ENCODE peak calls at places on chromosomes 12 and 14, in four cellular contexts. I, P, L and B are unnamed samples.

GRCh38 chr12:6691473-6691872 is 2.3 kb upstream of the ZNF384 start:
- DNase-seq in I (no peak), P (peak), L (peak), B (no peak)

GRCh38 chr12:103028881-103029280 is 71.4 kb downstream of the ASCL1 start:
- DNase-seq in P (no peak), I (no peak), L (no peak), B (no peak)

GRCh38 chr12:55068416-55069010 is 48.7 kb downstream of the NEUROD4 start:
- DNase-seq in L (peak), P (peak), I (no peak), B (peak)

GRCh38 chr12:81863406-81863805 is 104.3 kb upstream of the PPFIA2 start:
- DNase-seq in L (no peak), P (peak), I (no peak), B (no peak)

GRCh38 chr12:76043377-76043776 is 11.8 kb upstream of the PHLDA1 start:
- DNase-seq in I (no peak), P (no peak), L (no peak), B (no peak)

GRCh38 chr12:57157588-57158173 is 10.3 kb upstream of the LRP1-AS start:
- DNase-seq in L (no peak), I (no peak), P (no peak), B (no peak)

GRCh38 chr14:82694820-82695219 is 1161.2 kb upstream of the SEL1L start:
- DNase-seq in I (no peak), P (no peak), L (no peak), B (no peak)

GRCh38 chr12:128685903-128686475 is 137.8 kb downstream of the SLC15A4 start:
- DNase-seq in P (no peak), L (no peak), I (no peak), B (no peak)

GRCh38 chr14:102986810-102987579 is 64.5 kb downstream of the AMN start:
- DNase-seq in L (peak), P (peak), I (no peak), B (no peak)

GRCh38 chr14:63475761-63476160 is 67.4 kb downstream of the PPP2R5E start:
- DNase-seq in P (no peak), I (no peak), L (no peak), B (no peak)

GRCh38 chr14:52690983-52691760 is 4.2 kb downstream of the ERO1A start:
- DNase-seq in L (no peak), I (no peak), P (no peak), B (no peak)

GRCh38 chr12:83365317-83365716 is 678.6 kb downstream of the TMTC2 start:
- DNase-seq in I (no peak), L (no peak), P (no peak), B (no peak)

GRCh38 chr12:66066071-66066928 is 64.2 kb downstream of the LLPH start:
- DNase-seq in P (peak), I (no peak), L (peak), B (no peak)

GRCh38 chr14:65238456-65238855 is 136.1 kb upstream of the MAX start:
- DNase-seq in I (no peak), P (peak), L (peak), B (no peak)

GRCh38 chr14:80465541-80466220 is 254.4 kb upstream of the DIO2 start:
- DNase-seq in L (no peak), I (no peak), P (no peak), B (no peak)

GRCh38 chr12:122732611-122733010 is 2.0 kb upstream of the HCAR1 start:
- DNase-seq in P (no peak), I (no peak), L (no peak), B (no peak)

GRCh38 chr12:111398530-111398929 is 7.2 kb upstream of the SH2B3 start:
- DNase-seq in I (no peak), P (no peak), L (no peak), B (no peak)

GRCh38 chr12:68529466-68529865 is 81.2 kb upstream of the RAP1B start:
- DNase-seq in L (peak), I (no peak), P (no peak), B (no peak)

GRCh38 chr12:3461391-3461790 is 29.6 kb upstream of the PRMT8 start:
- DNase-seq in I (no peak), P (no peak), L (no peak), B (no peak)

GRCh38 chr12:19440916-19441315 is 1.6 kb downstream of the AEBP2 start:
- DNase-seq in I (no peak), L (no peak), P (no peak), B (no peak)

GRCh38 chr14:55241673-55242072 is 29.5 kb upstream of the FBXO34 start:
- DNase-seq in P (no peak), I (no peak), L (no peak), B (no peak)

GRCh38 chr12:1797011-1797901 is 23.1 kb upstream of the LRTM2 start:
- DNase-seq in L (peak), I (peak), P (no peak), B (peak)

GRCh38 chr14:37403656-37404055 is 191.4 kb downstream of the FOXA1 start:
- DNase-seq in L (no peak), P (no peak), I (no peak), B (no peak)

GRCh38 chr14:101689039-101689501 is 72.4 kb upstream of the PPP2R5C start:
- DNase-seq in I (no peak), L (no peak), P (no peak), B (no peak)

GRCh38 chr14:60175255-60175902 is 10.2 kb upstream of the DHRS7 start:
- DNase-seq in L (no peak), I (no peak), P (no peak), B (no peak)

GRCh38 chr14:67881225-67881624 is 61.6 kb downstream of the RAD51B start:
- DNase-seq in I (no peak), P (no peak), L (no peak), B (no peak)

GRCh38 chr12:51852404-51853137 is 4.1 kb upstream of the FIGNL2 start:
- DNase-seq in P (no peak), I (no peak), L (peak), B (no peak)

GRCh38 chr14:72679591-72680151 is 214.2 kb downstream of the DPF3 start:
- DNase-seq in I (no peak), P (no peak), L (no peak), B (no peak)

GRCh38 chr12:131831635-131832041 is 3.4 kb downstream of the MMP17 start:
- DNase-seq in P (no peak), I (peak), L (peak), B (no peak)

GRCh38 chr12:130286741-130287140 is 50.9 kb upstream of the PIWIL1 start:
- DNase-seq in P (no peak), L (no peak), I (no peak), B (no peak)

GRCh38 chr12:130288201-130288600 is 49.5 kb upstream of the PIWIL1 start:
- DNase-seq in I (no peak), P (no peak), L (no peak), B (no peak)

GRCh38 chr12:130286041-130286440 is 51.6 kb upstream of the PIWIL1 start:
- DNase-seq in I (no peak), P (no peak), L (no peak), B (no peak)

DNA sequence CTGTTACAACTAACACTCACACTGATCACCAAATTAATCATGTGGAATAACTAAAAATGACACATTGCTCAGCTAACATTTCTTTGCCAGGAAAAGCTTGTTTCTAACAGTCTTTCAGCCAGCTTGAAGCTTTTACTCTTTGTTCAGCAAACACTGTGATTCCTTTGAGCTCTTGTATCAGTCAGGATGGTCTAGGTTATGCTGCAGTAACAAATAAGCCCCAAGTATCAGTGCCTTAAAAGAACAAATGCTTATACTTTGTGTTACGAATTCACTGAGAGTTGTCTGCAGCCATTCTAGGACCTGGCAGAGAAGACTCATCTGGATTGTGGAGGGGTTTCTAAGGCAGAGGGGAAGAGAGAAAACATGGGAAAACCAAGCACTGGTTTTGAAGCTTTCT is 47.6 kb upstream of the PIWIL1 start:
- DNase-seq in I (no peak), L (no peak), P (no peak), B (no peak)
- TF ChIP-seq CTCF in I (no peak), L (no peak), P (no peak), B (no peak)

GRCh38 chr14:94635143-94635542 is 23.0 kb downstream of the SERPINA3 start:
- DNase-seq in P (no peak), I (no peak), L (no peak), B (no peak)

GRCh38 chr14:94638961-94639817 is 27.0 kb downstream of the SERPINA3 start:
- DNase-seq in I (no peak), P (no peak), L (no peak), B (no peak)

GRCh38 chr14:94633116-94633515 is 20.9 kb downstream of the SERPINA3 start:
- DNase-seq in L (no peak), P (no peak), I (no peak), B (no peak)

GRCh38 chr14:94638330-94638729 is 26.1 kb downstream of the SERPINA3 start:
- DNase-seq in P (peak), I (no peak), L (no peak), B (no peak)

GRCh38 chr14:94636744-94637412 is 24.7 kb downstream of the SERPINA3 start:
- DNase-seq in P (peak), L (peak), I (no peak), B (no peak)
- TF ChIP-seq CTCF in P (peak), L (peak), I (no peak), B (no peak)

DNA sequence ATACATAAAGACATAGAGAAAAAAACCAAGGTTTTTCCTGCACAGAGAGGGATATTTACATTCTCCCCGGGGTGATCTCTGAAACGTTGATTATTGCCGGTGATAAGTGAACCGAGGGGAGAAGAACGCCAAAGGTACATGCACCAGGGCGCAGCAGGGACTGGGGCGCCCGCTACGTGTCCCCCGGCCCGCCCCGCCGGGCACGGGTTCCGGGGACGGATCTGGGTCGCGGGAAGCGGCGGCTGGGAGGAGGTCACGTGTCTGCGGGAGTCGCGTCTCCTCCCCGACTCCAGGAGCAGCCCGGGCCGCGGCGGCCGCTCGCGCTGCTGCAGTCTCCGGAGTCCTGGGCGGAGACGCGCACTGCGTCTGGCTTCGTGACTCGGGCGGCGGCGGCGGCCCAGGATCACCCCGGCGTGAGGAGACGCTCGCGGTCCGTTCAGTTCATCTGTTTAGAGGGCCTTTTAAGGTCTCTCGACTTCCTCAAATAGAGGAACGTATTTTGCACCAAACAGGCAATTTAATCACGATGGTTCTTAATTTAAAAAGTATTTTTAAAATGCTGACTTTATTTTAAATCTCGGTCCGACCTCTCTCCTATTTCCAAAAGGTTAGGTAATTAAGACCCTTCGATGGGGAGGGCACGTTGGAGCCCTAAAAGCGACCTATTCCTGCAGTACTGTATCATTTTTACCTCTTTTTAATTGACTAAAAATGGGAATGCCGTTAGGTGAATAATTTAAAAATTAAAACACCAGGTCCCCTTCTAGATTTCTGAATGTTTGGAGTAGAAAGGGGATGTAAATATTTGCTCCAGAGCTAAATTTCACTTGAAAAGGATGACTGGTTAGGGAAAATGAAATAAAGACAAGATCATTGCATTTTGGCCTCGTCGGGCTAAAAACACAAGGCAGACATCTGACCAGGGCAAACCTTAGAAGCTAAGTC is 1.8 kb upstream of the BHLHE41 start:
- DNase-seq in P (peak), I (peak), L (peak), B (peak)
- TF ChIP-seq CTCF in P (no peak), I (peak), L (no peak), B (no peak)

GRCh38 chr14:76510255-76510654 is 134.3 kb downstream of the ESRRB start:
- DNase-seq in L (no peak), P (no peak), I (no peak), B (no peak)

GRCh38 chr14:76514599-76514998 is 138.7 kb downstream of the ESRRB start:
- DNase-seq in L (no peak), P (no peak), I (no peak), B (no peak)

DNA sequence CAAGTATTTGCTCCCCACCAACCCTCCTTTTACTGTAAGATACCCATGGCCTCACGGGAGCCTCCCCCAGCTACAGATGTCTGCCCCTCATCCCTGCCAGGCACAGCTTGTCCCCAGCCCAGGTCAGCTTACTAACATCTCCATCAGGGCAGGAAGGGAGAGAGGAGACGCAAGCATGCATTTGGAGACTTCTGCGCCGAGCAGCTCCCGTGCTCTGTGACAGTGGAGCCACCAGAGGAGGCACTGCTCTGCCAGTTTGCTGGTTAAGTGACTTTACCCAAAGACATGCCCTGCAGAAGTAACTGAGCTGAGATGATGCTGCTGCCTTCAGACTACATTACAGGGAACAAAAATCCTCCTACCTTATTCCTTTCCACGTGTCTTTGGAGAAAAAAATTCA is 133.4 kb downstream of the ESRRB start:
- DNase-seq in L (no peak), P (no peak), I (no peak), B (no peak)
- TF ChIP-seq CTCF in L (no peak), P (no peak), I (no peak), B (no peak)